ENCODE peak calls at places on chromosomes 5 and 9, in seven cellular contexts. M is GM23338; B is MCF 10A; Z is mammary epithelial cell; Y is AG04450; J is activated CD8-positive, alpha-beta T cell treated with anti-CD3 and anti-CD28 coated beads for 36 hours; C is IMR-90. O is an unnamed sample.

GRCh38 chr5:179803651-179804598 is 2.7 kb downstream of the MGAT4B start:
- DNase-seq in M (no peak), B (no peak), Z (peak), Y (no peak), J (peak), C (peak), O (no peak)

GRCh38 chr5:96434201-96434645 is 1.2 kb upstream of the PCSK1 start:
- DNase-seq in M (peak), B (peak), Z (peak), Y (peak), J (peak), C (peak), O (no peak)

GRCh38 chr5:172091956-172092732 is 85.7 kb upstream of the FBXW11 start:
- DNase-seq in M (no peak), B (no peak), Z (no peak), Y (no peak), J (no peak), C (no peak), O (no peak)

GRCh38 chr5:115815693-115816225 is 700 bp downstream of the CDO1 start:
- DNase-seq in M (peak), B (no peak), Z (no peak), Y (no peak), J (no peak), C (no peak), O (no peak)

GRCh38 chr5:78544531-78545200 is 103.9 kb downstream of the LHFPL2 start:
- DNase-seq in M (no peak), B (no peak), Z (no peak), Y (no peak), J (no peak), C (peak), O (peak)

GRCh38 chr9:96136992-96137665 is 164.8 kb downstream of the HSD17B3 start:
- DNase-seq in M (peak), B (peak), Z (no peak), Y (peak), J (peak), C (peak), O (no peak)

GRCh38 chr9:77939149-77939668 is 92.4 kb downstream of the GNAQ start:
- DNase-seq in M (no peak), B (no peak), Z (no peak), Y (no peak), J (no peak), C (peak), O (no peak)

GRCh38 chr9:120336753-120337090 is 243.2 kb downstream of the CDK5RAP2 start:
- DNase-seq in M (no peak), B (no peak), Z (no peak), Y (no peak), J (no peak), C (no peak), O (no peak)

GRCh38 chr5:122156724-122157325 is 27.5 kb downstream of the ZNF474 start:
- DNase-seq in M (peak), B (peak), Z (peak), Y (no peak), J (no peak), C (peak), O (no peak)

GRCh38 chr9:21904371-21904770 is 89.8 kb downstream of the CDKN2A start:
- DNase-seq in M (no peak), B (no peak), Z (no peak), Y (no peak), J (no peak), C (peak), O (no peak)

GRCh38 chr9:13266172-13266571 is 13.3 kb downstream of the MPDZ start:
- DNase-seq in M (no peak), B (peak), Z (no peak), Y (no peak), J (no peak), C (peak), O (no peak)

GRCh38 chr5:140106805-140107311 is 7.1 kb upstream of the PURA start:
- DNase-seq in M (no peak), B (no peak), Z (no peak), Y (no peak), J (no peak), C (no peak), O (no peak)

GRCh38 chr5:79641414-79641813 is 29.2 kb downstream of the TENT2 start:
- DNase-seq in M (no peak), B (no peak), Z (no peak), Y (no peak), J (no peak), C (no peak), O (no peak)

GRCh38 chr9:95197692-95198271 is 119.7 kb downstream of the FANCC start:
- DNase-seq in M (no peak), B (peak), Z (peak), Y (no peak), J (no peak), C (peak), O (no peak)

GRCh38 chr5:59893436-59894227 is at the start of gene PDE4D:
- DNase-seq in M (peak), B (peak), Z (peak), Y (no peak), J (peak), C (peak), O (peak)

GRCh38 chr9:68619636-68620035 is 79.0 kb upstream of the TMEM252 start:
- DNase-seq in M (no peak), B (peak), Z (no peak), Y (no peak), J (no peak), C (no peak), O (no peak)

GRCh38 chr9:36191290-36191645 is 547 bp downstream of the CLTA start:
- DNase-seq in M (peak), B (peak), Z (peak), Y (no peak), J (peak), C (no peak), O (no peak)

GRCh38 chr5:35436441-35437057 is 181.1 kb upstream of the SPEF2 start:
- DNase-seq in M (peak), B (peak), Z (peak), Y (no peak), J (peak), C (peak), O (no peak)

GRCh38 chr5:65868509-65868908 is 57.9 kb upstream of the ERBIN start:
- DNase-seq in M (no peak), B (no peak), Z (no peak), Y (no peak), J (no peak), C (no peak), O (no peak)

GRCh38 chr9:84932915-84933527 is 263.5 kb downstream of the NTRK2 start:
- DNase-seq in M (peak), B (peak), Z (peak), Y (no peak), J (no peak), C (no peak), O (no peak)
- TF ChIP-seq CTCF in M (peak), B (peak), Z (peak), Y (no peak), J (no peak), C (no peak), O (peak)

GRCh38 chr5:149432861-149433462 is 53.9 kb upstream of the IL17B start:
- DNase-seq in M (no peak), B (no peak), Z (no peak), Y (no peak), J (no peak), C (no peak), O (no peak)

GRCh38 chr5:149432377-149432776 is 53.3 kb upstream of the IL17B start:
- DNase-seq in M (no peak), B (no peak), Z (no peak), Y (no peak), J (no peak), C (no peak), O (no peak)

GRCh38 chr5:149427374-149427773 is 48.3 kb upstream of the IL17B start:
- DNase-seq in M (no peak), B (no peak), Z (no peak), Y (no peak), J (no peak), C (no peak), O (no peak)

GRCh38 chr5:149428032-149428431 is 48.9 kb upstream of the IL17B start:
- DNase-seq in M (no peak), B (no peak), Z (no peak), Y (no peak), J (no peak), C (no peak), O (no peak)

DNA sequence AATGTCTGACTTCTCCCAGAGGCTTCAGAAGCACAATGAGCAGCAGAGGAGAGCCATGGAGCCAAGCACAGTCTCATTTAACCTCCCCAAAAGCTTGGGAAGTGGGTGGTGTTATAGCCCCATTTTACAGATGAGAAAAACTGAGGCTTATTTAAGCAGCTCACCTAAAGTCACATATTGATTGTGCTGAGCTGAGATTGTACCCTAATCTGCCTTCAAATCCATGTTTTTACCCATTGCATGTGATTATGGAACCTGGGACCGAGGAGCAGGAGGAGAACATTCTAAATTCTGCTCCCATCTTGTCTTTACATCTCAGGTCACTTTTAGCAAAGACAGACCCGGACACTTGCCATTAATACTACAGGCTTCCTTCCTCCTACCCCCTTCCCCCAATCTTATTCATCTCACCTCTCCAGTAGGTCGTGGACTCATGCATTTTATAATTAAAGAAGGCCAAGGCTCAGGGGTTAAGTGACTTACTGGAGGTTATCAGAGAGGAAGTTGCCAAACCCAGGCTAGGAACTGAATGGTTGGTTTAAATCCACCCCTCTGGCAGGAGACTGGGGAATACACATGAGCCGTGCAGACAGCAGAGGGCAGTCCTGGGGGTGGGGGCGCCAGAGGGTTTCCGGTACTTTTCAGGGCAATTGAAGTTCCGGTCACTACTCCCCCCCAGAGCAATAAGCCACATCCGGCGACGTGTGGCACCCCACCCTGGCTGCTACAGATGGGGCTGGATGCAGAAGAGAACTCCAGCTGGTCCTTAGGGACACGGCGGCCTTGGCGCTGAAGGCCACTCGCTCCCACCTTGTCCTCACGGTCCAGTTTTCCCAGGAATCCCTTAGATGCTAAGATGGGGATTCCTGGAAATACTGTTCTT is 51.0 kb upstream of the IL17B start:
- DNase-seq in M (peak), B (no peak), Z (no peak), Y (no peak), J (no peak), C (no peak), O (no peak)
- TF ChIP-seq CTCF in M (peak), B (no peak), Z (peak), Y (peak), J (no peak), C (peak), O (peak)

DNA sequence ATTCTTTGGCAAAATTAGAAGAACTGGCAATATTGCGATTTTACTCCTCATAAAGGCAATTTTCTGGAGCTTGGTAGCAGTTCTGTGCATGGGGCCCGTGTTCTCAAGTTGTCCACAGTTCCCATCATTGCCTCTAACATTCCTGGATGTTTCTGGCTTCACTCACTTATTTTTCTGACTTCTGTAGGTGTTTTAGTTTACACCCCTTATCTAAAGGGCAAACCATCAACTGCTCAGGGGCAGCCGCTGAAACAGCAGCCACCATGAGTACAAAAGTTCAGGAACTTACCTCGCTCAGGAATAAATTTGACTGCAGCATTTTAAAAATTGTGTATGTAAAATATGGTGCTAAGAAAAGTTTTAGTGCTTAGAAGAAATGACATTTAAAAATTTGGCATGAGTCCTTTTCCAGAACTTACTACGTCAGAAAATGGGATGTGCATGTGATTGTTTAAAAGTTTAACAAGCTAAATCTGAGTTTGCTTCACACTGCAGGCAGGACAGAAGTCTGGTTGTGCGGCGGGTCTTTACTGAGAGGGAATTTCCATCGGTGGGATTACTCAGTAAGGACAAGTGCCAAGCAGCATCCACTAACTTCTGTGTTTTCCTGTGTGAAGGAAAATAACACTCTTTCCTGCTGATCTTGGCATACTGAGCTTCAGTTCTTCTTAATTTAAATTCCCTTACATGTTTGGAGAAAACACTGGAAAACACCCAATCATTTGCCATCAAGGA is 261.7 kb downstream of the MAT2B start:
- DNase-seq in M (no peak), B (no peak), Z (no peak), Y (no peak), J (no peak), C (no peak), O (no peak)
- TF ChIP-seq CTCF in M (no peak), B (no peak), Z (no peak), Y (no peak), J (no peak), C (no peak), O (no peak)

GRCh38 chr5:146528232-146528631 is 12.2 kb upstream of the GPR151 start:
- DNase-seq in M (no peak), B (peak), Z (no peak), Y (no peak), J (no peak), C (no peak), O (no peak)
- TF ChIP-seq CTCF in M (peak), B (peak), Z (peak), Y (peak), J (no peak), C (no peak), O (peak)

GRCh38 chr5:11590475-11590874 is 313.8 kb downstream of the CTNND2 start:
- DNase-seq in M (peak), B (no peak), Z (no peak), Y (no peak), J (no peak), C (no peak), O (no peak)
- TF ChIP-seq CTCF in M (no peak), B (no peak), Z (no peak), Y (no peak), J (no peak), C (no peak), O (no peak)

DNA sequence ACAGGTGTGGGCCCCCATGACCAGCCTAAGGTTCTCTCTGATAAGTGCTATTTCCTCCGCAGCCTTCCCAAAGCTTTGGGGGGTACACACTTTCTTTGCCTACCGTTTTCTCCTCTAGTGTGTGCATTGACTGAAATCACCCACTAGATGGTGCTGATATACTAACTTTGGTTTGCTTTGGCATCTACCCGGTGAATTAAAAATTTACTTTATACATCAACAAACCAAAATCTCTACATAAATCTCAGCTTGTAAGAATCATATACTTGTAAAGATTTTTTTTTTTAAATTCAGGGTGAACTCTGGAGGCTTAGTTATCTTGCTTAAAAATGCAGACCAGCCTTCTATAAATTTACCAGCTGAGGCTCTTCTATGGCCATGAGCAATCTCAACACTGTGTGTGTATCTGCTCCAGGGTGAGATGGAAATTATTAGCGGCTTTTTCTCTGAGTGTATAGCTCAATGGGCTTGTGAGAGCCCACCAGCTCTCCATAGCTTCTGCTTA is 475.7 kb upstream of the TNC start:
- DNase-seq in M (peak), B (peak), Z (peak), Y (no peak), J (no peak), C (peak), O (no peak)
- TF ChIP-seq CTCF in M (peak), B (peak), Z (peak), Y (peak), J (peak), C (peak), O (peak)

GRCh38 chr9:71644819-71645362 is 123.4 kb downstream of the CEMIP2 start:
- DNase-seq in M (no peak), B (no peak), Z (no peak), Y (no peak), J (no peak), C (no peak), O (no peak)
- TF ChIP-seq CTCF in M (no peak), B (no peak), Z (no peak), Y (no peak), J (no peak), C (no peak), O (no peak)

GRCh38 chr9:90100014-90100413 is 495.2 kb downstream of the GADD45G start:
- DNase-seq in M (no peak), B (peak), Z (no peak), Y (no peak), J (no peak), C (no peak), O (no peak)
- TF ChIP-seq CTCF in M (peak), B (no peak), Z (peak), Y (no peak), J (no peak), C (no peak), O (no peak)

GRCh38 chr5:132471944-132472343 is 18.6 kb downstream of the IRF1 start:
- DNase-seq in M (no peak), B (no peak), Z (no peak), Y (no peak), J (peak), C (no peak), O (no peak)

GRCh38 chr5:132474131-132474723 is 16.3 kb downstream of the IRF1 start:
- DNase-seq in M (no peak), B (no peak), Z (no peak), Y (no peak), J (no peak), C (no peak), O (no peak)

GRCh38 chr5:132473608-132474007 is 17.0 kb downstream of the IRF1 start:
- DNase-seq in M (no peak), B (no peak), Z (no peak), Y (no peak), J (peak), C (no peak), O (no peak)

GRCh38 chr5:132472431-132472830 is 18.1 kb downstream of the IRF1 start:
- DNase-seq in M (no peak), B (no peak), Z (no peak), Y (no peak), J (no peak), C (no peak), O (no peak)

DNA sequence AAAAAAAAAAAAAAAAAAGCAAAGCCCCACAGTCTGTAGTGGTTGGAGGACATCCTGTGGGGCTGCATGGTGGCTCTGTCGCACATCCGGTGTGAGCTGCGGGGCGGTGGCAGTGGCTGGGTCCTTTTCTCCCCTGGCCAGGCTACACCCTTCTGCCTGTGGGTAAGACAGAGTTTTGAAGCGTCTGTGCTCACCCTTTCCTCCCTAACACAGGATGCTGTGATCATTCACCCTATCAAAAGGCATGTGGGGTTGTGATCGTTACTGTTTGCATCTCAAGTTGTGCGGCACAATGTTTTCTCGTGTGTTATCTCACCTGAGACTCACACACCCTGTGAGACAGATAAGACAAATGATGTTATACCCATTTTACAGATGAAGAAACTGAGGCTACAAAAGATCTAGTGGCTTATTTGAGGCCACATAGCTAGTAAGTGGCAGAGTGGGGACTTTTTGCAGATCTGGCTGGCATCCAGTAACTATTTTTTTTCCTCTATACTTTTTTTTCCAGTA is 17.5 kb downstream of the IRF1 start:
- DNase-seq in M (no peak), B (no peak), Z (no peak), Y (no peak), J (peak), C (no peak), O (no peak)
- TF ChIP-seq CTCF in M (no peak), B (no peak), Z (no peak), Y (no peak), J (no peak), C (no peak), O (no peak)

GRCh38 chr9:6552033-6552737 is 93.3 kb downstream of the GLDC start:
- DNase-seq in M (peak), B (peak), Z (no peak), Y (peak), J (no peak), C (peak), O (no peak)
- TF ChIP-seq CTCF in M (peak), B (no peak), Z (peak), Y (peak), J (no peak), C (peak), O (peak)